ENCODE peak calls at places on chromosomes 13 and 19, in seven cellular contexts. T is body of pancreas; R is left ventricle myocardium inferior; G is naive thymus-derived CD4-positive, alpha-beta T cell; H is bronchial epithelial cell; Q is ovary; X is left lung. W is an unnamed sample. For H3K27me3, the result is how much of the 10 kb centered on the place peaks cover.

GRCh38 chr13:109394311-109394988 is 391.9 kb downstream of the IRS2 start:
- DNase-seq in T (no peak), G (no peak), H (no peak), R (no peak), X (no peak), Q (no peak), W (no peak)

GRCh38 chr13:38821753-38822551 is 135.1 kb downstream of the FREM2 start:
- DNase-seq in Q (no peak), T (no peak), R (no peak), H (peak), G (no peak), X (no peak), W (no peak)

GRCh38 chr13:114070098-114070799 is 62.2 kb downstream of the RASA3 start:
- DNase-seq in X (peak), G (no peak), Q (no peak), H (no peak), R (no peak), T (no peak), W (no peak)

GRCh38 chr13:114142137-114142550 is 9.7 kb upstream of the RASA3 start:
- DNase-seq in H (no peak), T (no peak), Q (no peak), X (no peak), G (no peak), R (no peak), W (no peak)

GRCh38 chr13:98393873-98394272 is 183.0 kb downstream of the STK24 start:
- DNase-seq in R (no peak), T (no peak), G (no peak), Q (no peak), H (no peak), X (no peak), W (no peak)

GRCh38 chr13:113207890-113208423 is 512 bp downstream of the PCID2 start:
- DNase-seq in R (peak), H (peak), Q (no peak), T (peak), G (no peak), X (peak), W (peak)

GRCh38 chr19:17475541-17476115 is 5.3 kb downstream of the SLC27A1 start:
- DNase-seq in R (peak), G (no peak), X (no peak), Q (no peak), H (peak), T (peak), W (peak)

GRCh38 chr19:5666921-5667610 is 13.2 kb downstream of the MICOS13 start:
- DNase-seq in T (no peak), X (peak), R (no peak), H (no peak), G (no peak), Q (no peak), W (no peak)

GRCh38 chr19:34475975-34476594 is 5.5 kb upstream of the WTIP start:
- DNase-seq in T (no peak), Q (peak), X (no peak), H (no peak), R (no peak), G (no peak), W (no peak)

GRCh38 chr13:64333888-64334287 is 2896.2 kb downstream of the PCDH9 start:
- DNase-seq in X (no peak), T (no peak), Q (no peak), G (no peak), H (no peak), R (no peak), W (no peak)

GRCh38 chr19:36331353-36332228 is 47.4 kb downstream of the ZFP14 start:
- DNase-seq in H (peak), Q (peak), G (peak), T (peak), X (peak), R (peak), W (peak)

GRCh38 chr13:54373211-54373610 is 1344.6 kb downstream of the OLFM4 start:
- DNase-seq in H (no peak), T (no peak), X (no peak), G (no peak), Q (no peak), R (no peak), W (no peak)

GRCh38 chr19:55050749-55051532 is 12.0 kb downstream of the RDH13 start:
- DNase-seq in G (no peak), H (no peak), X (no peak), T (no peak), R (no peak), Q (no peak), W (no peak)

GRCh38 chr13:107883561-107884175 is 331.7 kb downstream of the LIG4 start:
- DNase-seq in G (no peak), Q (no peak), X (no peak), R (no peak), T (no peak), H (no peak), W (peak)

GRCh38 chr19:12365372-12366162 is at the start of gene ZNF442:
- DNase-seq in Q (peak), R (peak), G (peak), H (peak), X (peak), T (peak), W (peak)

GRCh38 chr19:5339470-5339949 is 1.1 kb downstream of the PTPRS start:
- DNase-seq in X (no peak), H (no peak), T (no peak), G (no peak), Q (no peak), R (no peak), W (peak)

GRCh38 chr13:47865883-47866282 is 135.2 kb downstream of the SUCLA2 start:
- DNase-seq in X (no peak), R (no peak), Q (no peak), T (no peak), H (no peak), G (no peak), W (no peak)
- H3K4me3 ChIP-seq in X (no peak), R (no peak), Q (no peak), T (no peak), H (no peak), G (no peak), W (no peak)

DNA sequence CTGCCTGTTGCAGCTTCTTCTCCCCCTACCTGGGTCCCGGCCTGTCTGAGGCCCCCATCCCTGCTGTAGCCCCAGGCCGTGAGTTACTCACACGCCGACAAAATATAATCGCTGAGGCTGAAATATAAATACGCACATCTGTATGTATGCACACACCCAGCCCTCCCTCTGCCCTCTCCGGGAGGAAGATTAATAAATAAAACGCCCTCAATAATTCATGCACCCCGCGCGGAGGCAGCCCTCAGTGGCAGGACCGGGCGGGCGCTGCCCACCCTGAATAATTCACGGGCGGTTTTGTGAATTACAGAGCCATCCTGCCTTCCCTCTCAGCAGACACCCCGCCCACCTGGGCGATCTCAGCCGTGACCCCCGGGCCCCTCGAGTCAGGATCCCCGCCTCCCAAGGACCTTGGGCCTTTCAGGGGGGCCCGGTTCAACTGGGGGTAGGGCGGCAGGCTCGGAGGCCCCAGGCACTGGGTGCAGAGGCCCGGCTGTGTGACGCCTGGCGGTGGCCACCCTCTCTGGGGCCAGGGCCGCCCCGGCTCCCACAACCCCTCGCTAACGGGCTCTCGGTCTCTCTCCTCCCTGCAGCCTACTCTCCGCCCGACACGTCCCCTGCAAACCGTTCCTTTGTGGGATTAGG is 24.2 kb downstream of the SMIM24 start:
- DNase-seq in H (no peak), R (no peak), X (no peak), Q (no peak), G (no peak), T (no peak), W (no peak)
- H3K27me3 ChIP-seq in H (under half), R (under half), X (under half), Q (under half), G (under half), T (under half), W (under half)

GRCh38 chr19:3179739-3180293 is 1.2 kb downstream of the S1PR4 start:
- DNase-seq in X (no peak), G (no peak), R (no peak), T (no peak), H (no peak), Q (no peak), W (no peak)
- H3K4me3 ChIP-seq in X (peak), G (peak), R (peak), T (no peak), H (no peak), Q (no peak), W (no peak)

DNA sequence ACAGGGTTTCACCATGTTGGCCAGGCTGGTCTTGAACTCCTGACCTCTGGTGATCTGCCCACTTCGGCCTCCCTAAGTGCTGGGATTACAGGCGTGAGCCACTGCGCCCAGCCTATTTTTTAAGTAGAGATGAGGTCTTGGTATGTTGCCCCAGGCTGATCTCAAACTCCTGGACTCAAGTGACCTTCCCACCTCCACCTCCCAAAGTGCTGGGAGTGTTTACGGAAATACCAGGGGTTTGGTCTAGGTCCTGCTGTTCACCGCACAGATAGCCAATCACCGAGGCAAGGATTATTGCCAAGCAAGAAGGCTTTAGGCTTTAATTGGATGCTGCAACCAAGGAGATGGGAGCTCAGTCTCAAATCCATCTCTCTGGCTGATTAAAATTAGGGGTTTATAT is 11.6 kb downstream of the CLEC4G start:
- DNase-seq in H (no peak), Q (no peak), X (no peak), T (no peak), G (no peak), R (no peak), W (no peak)
- H3K27me3 ChIP-seq in H (under half), Q (under half), X (under half), T (under half), G (under half), R (half or more), W (under half)

GRCh38 chr13:99969368-99969933 is 2.1 kb downstream of the ZIC5 start:
- DNase-seq in R (no peak), Q (no peak), X (no peak), G (no peak), H (no peak), T (no peak), W (no peak)

GRCh38 chr13:99967884-99968520 is 3.6 kb downstream of the ZIC5 start:
- DNase-seq in X (no peak), R (no peak), G (no peak), H (no peak), T (no peak), Q (no peak), W (no peak)

GRCh38 chr13:99965329-99966000 is 6.1 kb downstream of the ZIC5 start:
- DNase-seq in R (no peak), X (no peak), Q (no peak), H (no peak), G (no peak), T (no peak), W (no peak)

GRCh38 chr13:99968521-99969367 is 2.8 kb downstream of the ZIC5 start:
- DNase-seq in Q (no peak), R (no peak), H (no peak), G (no peak), T (no peak), X (no peak), W (peak)

GRCh38 chr13:99967498-99967883 is 4.1 kb downstream of the ZIC5 start:
- DNase-seq in Q (no peak), X (no peak), G (no peak), T (no peak), R (no peak), H (no peak), W (no peak)
- H3K4me3 ChIP-seq in Q (no peak), X (no peak), G (no peak), T (no peak), R (no peak), H (no peak), W (no peak)

GRCh38 chr13:97211357-97211756 is 10.8 kb upstream of the MBNL2 start:
- DNase-seq in T (no peak), X (no peak), H (no peak), G (no peak), Q (no peak), R (no peak), W (peak)
- H3K27me3 ChIP-seq in T (under half), X (under half), H (under half), G (under half), Q (under half), R (under half), W (under half)

GRCh38 chr13:112068531-112069062 is 1.6 kb downstream of the SOX1 start:
- DNase-seq in R (no peak), X (no peak), T (no peak), H (no peak), G (no peak), Q (no peak), W (no peak)

GRCh38 chr13:112071011-112071901 is 4.3 kb downstream of the SOX1 start:
- DNase-seq in Q (no peak), H (no peak), G (no peak), R (no peak), X (no peak), T (no peak), W (no peak)

GRCh38 chr13:112069063-112069726 is 2.2 kb downstream of the SOX1 start:
- DNase-seq in T (no peak), R (no peak), H (no peak), G (no peak), X (no peak), Q (no peak), W (no peak)

GRCh38 chr13:112067871-112068305 is 939 bp downstream of the SOX1 start:
- DNase-seq in Q (no peak), H (no peak), G (no peak), T (no peak), R (no peak), X (no peak), W (no peak)

DNA sequence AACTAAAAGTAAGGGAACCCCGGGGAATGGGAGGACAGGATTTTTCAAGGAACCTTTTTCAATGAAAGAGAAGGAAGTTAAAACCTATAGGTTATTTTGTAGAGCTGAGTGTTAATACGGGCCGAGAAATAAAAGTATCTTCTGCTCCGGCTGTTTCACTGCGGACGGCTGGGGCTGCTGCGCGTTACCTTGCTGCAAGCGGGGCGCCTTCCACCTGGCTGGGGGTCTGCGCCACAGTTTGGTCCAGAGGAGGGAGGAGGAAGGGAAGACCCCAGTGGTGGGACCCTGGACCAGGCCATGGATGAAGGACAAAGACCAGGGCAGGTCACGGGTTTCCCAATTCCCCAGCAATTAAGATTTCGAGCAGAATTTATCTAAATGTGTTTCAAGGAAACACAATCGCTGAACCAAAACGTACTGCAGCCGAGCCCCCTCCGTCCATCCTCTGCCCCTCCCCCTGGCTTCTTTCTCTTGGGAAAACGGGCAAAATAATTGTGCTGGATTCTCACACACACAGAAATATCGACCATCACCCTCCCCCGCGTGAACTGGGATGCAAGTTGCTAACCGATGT is 2.9 kb downstream of the SOX1 start:
- DNase-seq in X (no peak), T (no peak), G (no peak), Q (no peak), H (no peak), R (no peak), W (no peak)
- H3K4me3 ChIP-seq in X (no peak), T (no peak), G (no peak), Q (no peak), H (no peak), R (no peak), W (no peak)

GRCh38 chr19:11361037-11361770 is 6.0 kb downstream of the PLPPR2 start:
- DNase-seq in R (no peak), Q (no peak), T (peak), H (peak), X (peak), G (no peak), W (no peak)

GRCh38 chr19:11356074-11356397 is 804 bp downstream of the PLPPR2 start:
- DNase-seq in Q (no peak), X (no peak), G (no peak), R (no peak), H (no peak), T (no peak), W (no peak)

GRCh38 chr19:11359421-11359820 is 4.2 kb downstream of the PLPPR2 start:
- DNase-seq in T (no peak), R (no peak), X (no peak), Q (no peak), H (no peak), G (no peak), W (no peak)

GRCh38 chr19:11356676-11357550 is 1.7 kb downstream of the PLPPR2 start:
- DNase-seq in X (no peak), G (no peak), R (no peak), H (no peak), Q (no peak), T (no peak), W (no peak)

DNA sequence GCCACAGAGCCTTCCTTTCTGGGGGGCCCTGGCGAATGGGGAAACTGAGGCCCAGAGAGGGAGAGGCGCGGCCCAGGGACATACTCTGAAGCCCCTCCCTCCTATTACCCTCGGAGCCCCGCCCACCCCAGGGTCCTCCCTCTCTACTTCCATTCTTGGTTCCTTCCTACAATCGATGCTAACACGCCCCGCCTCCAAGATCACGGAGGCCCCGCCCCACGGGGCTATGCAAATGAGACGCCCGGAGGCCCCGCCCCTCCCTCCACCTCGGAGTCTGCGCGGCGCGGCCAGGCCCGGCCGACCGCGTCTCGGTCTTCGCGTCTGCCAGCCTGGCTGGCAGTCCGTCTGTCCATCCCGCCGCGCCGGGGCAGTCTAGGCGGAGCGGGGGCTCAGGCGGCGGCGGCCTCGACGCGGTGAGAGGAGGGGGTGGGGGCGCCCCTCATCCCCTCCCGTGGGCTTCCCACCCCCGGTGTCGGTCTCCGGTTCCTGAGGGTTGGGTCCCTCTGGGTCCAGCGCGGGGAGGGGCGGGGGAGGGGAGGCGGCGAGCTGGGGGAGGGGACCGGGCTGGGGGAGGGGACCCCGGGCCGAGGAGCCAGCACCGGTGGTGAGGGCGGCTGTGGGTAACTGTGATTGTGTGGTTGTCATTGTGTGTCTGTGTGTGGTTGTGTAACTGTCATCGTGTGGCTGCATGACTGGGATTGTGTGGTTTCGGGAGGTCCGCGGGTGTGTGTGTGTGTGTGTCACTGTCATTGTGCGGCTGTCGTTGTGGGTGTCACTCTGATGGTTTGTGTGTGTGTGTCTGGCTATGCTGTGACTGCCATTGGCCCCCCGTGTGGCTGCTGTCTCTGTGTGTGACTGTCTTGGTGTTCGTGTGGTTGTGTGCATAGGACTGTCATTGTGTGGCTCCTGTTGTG is at the start of gene PLPPR2:
- DNase-seq in X (peak), G (peak), H (peak), Q (peak), R (peak), T (peak), W (peak)
- H3K27me3 ChIP-seq in X (under half), G (under half), H (under half), Q (under half), R (under half), T (under half), W (under half)

DNA sequence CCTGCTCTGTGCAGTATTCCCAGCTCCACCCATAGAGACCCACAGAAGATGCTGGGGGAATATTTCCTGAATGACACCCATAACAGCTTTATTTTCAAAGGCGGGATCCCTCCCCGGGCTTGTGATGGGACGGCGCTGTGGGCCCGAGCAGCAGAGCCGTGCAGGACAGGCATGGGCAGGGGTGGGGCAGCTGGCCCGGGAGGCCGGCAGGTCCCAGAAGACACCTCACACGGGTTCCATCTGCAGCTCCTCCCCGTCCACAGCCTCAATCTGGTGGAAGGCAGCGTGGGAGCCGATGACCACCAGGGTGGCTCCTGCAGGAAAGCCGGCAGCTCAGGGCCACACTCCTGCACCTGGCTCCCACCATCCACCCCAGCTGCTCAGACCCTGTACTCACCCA is 2.5 kb downstream of the RABAC1 start:
- DNase-seq in R (no peak), T (no peak), H (no peak), G (no peak), X (no peak), Q (no peak), W (no peak)
- H3K4me3 ChIP-seq in R (no peak), T (no peak), H (no peak), G (no peak), X (no peak), Q (no peak), W (no peak)